ENCODE peak calls at places on chromosomes 4 and X, in four cellular contexts. G is HCT116, X is kidney epithelial cell, W is BJ. N is an unnamed sample.

GRCh38 chrX:5528057-5528456 is 700.6 kb downstream of the NLGN4X start:
- DNase-seq in X (no peak), G (no peak), W (no peak), N (no peak)

GRCh38 chr4:158934996-158935669 is 166.3 kb downstream of the FNIP2 start:
- DNase-seq in X (no peak), G (no peak), W (no peak), N (no peak)

GRCh38 chrX:68440940-68441339 is 7.6 kb upstream of the OPHN1 start:
- DNase-seq in G (no peak), W (no peak), X (no peak), N (peak; percentile 19)

GRCh38 chrX:147675819-147676218 is 235.9 kb upstream of the FMR1 start:
- DNase-seq in W (no peak), G (no peak), X (no peak), N (no peak)

GRCh38 chr4:154329268-154329858 is 162.2 kb downstream of the DCHS2 start:
- DNase-seq in W (no peak), G (no peak), X (no peak), N (no peak)

GRCh38 chrX:85065512-85066198 is 62.0 kb downstream of the APOOL start:
- DNase-seq in W (no peak), G (no peak), X (no peak), N (no peak)

GRCh38 chr4:100797356-100797755 is 279.5 kb upstream of the EMCN start:
- DNase-seq in W (no peak), G (no peak), X (no peak), N (no peak)

GRCh38 chr4:180363817-180364216 is 1879.4 kb upstream of the TENM3 start:
- DNase-seq in G (no peak), X (no peak), W (no peak), N (no peak)

GRCh38 chrX:120560842-120561633 is at the start of gene CUL4B:
- DNase-seq in G (peak; percentile 86), X (peak; percentile 57), W (peak; percentile 82), N (peak; percentile 89)

GRCh38 chr4:42646013-42646784 is 10.7 kb downstream of the ATP8A1 start:
- DNase-seq in G (no peak), W (no peak), X (no peak), N (no peak)

GRCh38 chr4:170080496-170080895 is 9.3 kb downstream of the AADAT start:
- DNase-seq in W (no peak), X (no peak), G (no peak), N (no peak)

GRCh38 chr4:41334182-41334581 is 77.5 kb downstream of the UCHL1 start:
- DNase-seq in W (no peak), X (no peak), G (no peak), N (no peak)

GRCh38 chrX:140467211-140467610 is 37.7 kb downstream of the SOX3 start:
- DNase-seq in X (no peak), W (no peak), G (no peak), N (no peak)

GRCh38 chrX:69535661-69536060 is 31.5 kb downstream of the NALF2 start:
- DNase-seq in G (no peak), W (no peak), X (no peak), N (no peak)

GRCh38 chr4:110009526-110009925 is 96.8 kb downstream of the EGF start:
- DNase-seq in W (no peak), G (no peak), X (no peak), N (no peak)

GRCh38 chr4:153576443-153576774 is 107.7 kb upstream of the TLR2 start:
- DNase-seq in W (no peak), X (no peak), G (no peak), N (no peak)

GRCh38 chr4:24559889-24560288 is 24.5 kb downstream of the DHX15 start:
- DNase-seq in G (no peak), X (no peak), W (no peak), N (no peak)

GRCh38 chrX:133415276-133416105 is at the start of gene GPC4:
- DNase-seq in X (no peak), W (no peak), G (peak; percentile 57), N (no peak)

GRCh38 chr4:52015366-52015765 is 4.8 kb downstream of the LRRC66 start:
- DNase-seq in X (no peak), G (no peak), W (no peak), N (no peak)

GRCh38 chr4:139898293-139898692 is 232.7 kb downstream of the MGST2 start:
- DNase-seq in G (no peak), X (no peak), W (no peak), N (no peak)

GRCh38 chr4:163161536-163162205 is 5.0 kb downstream of the NAF1 start:
- DNase-seq in X (peak; percentile 41), G (no peak), W (peak; percentile 12), N (no peak)

GRCh38 chr4:56226579-56226978 is 160.7 kb downstream of the AASDH start:
- DNase-seq in W (no peak), X (no peak), G (no peak), N (no peak)

GRCh38 chrX:37509349-37509748 is 62.1 kb upstream of the LANCL3 start:
- DNase-seq in G (no peak), X (no peak), W (no peak), N (no peak)

GRCh38 chr4:107734120-107734519 is 14.1 kb upstream of the PAPSS1 start:
- DNase-seq in X (no peak), W (no peak), G (no peak), N (no peak)

GRCh38 chr4:8188085-8188484 is 11.0 kb upstream of the SH3TC1 start:
- DNase-seq in G (no peak), X (no peak), W (no peak), N (no peak)

GRCh38 chr4:109041463-109041862 is 261.0 kb downstream of the COL25A1 start:
- DNase-seq in W (no peak), G (no peak), X (no peak), N (no peak)

GRCh38 chr4:121061215-121061614 is 11.1 kb downstream of the NDNF start:
- DNase-seq in G (no peak), X (no peak), W (no peak), N (no peak)

GRCh38 chrX:39967348-39967747 is 130.4 kb downstream of the BCOR start:
- DNase-seq in G (no peak), W (no peak), X (no peak), N (no peak)

GRCh38 chr4:121960801-121961200 is 8.9 kb upstream of the TRPC3 start:
- DNase-seq in W (no peak), G (no peak), X (no peak), N (no peak)

GRCh38 chr4:38195911-38196310 is 235.7 kb downstream of the PTTG2 start:
- DNase-seq in X (no peak), W (no peak), G (no peak), N (no peak)

GRCh38 chrX:149074429-149074828 is 430.7 kb downstream of the IDS start:
- DNase-seq in W (no peak), X (no peak), G (no peak), N (peak; percentile 5)

GRCh38 chrX:32530802-32531403 is 680.4 kb downstream of the DMD start:
- DNase-seq in G (no peak), X (peak; percentile 7), W (no peak), N (peak; percentile 5)

GRCh38 chr4:113292371-113293042 is 243.1 kb downstream of the ANK2 start:
- DNase-seq in G (no peak), W (no peak), X (no peak), N (no peak)

GRCh38 chr4:151658959-151659593 is 101.7 kb downstream of the GATB start:
- DNase-seq in W (peak; percentile 31), G (no peak), X (no peak), N (no peak)

GRCh38 chrX:150683112-150683511 is 10.1 kb upstream of the MTMR1 start:
- DNase-seq in W (no peak), G (no peak), X (no peak), N (no peak)

GRCh38 chrX:150688911-150689451 is 4.2 kb upstream of the MTMR1 start:
- DNase-seq in W (peak; percentile 78), X (peak; percentile 83), G (peak; percentile 28), N (peak; percentile 56)

GRCh38 chrX:150680974-150681373 is 12.2 kb upstream of the MTMR1 start:
- DNase-seq in X (no peak), G (peak; percentile 8), W (no peak), N (no peak)

DNA sequence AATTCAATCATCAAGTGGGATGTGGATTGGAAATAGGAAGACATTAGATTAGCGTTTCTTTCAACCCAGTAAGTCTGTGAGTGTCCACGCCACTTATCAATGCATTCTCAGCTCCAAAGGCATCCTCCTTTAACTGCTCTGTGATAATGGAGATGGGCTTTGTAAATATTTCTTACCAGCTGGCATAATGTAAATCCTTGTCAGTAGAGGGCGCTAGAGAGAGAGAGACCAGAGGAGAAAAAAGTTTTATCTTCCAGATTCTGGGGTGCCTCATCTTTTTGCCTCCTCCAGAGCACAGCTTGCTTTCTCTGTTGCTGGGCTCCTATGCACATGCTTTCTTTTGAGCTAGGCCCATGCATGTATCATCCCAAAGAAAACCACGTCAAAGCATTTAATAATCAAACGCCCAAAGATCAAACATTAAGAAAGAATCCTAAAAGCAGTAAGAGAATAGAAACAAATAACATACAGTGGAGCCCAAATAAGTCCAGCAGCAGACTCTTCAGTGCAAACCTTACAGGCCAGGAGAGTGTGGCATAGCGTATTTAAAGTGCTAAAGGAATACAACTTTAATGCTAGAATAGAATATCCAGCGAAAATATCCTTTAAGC is 9.6 kb upstream of the MTMR1 start:
- DNase-seq in X (no peak), W (no peak), G (peak; percentile 12), N (no peak)
- TF ChIP-seq CTCF in X (peak; percentile 44), W (peak; percentile 55), G (peak; percentile 55), N (peak; percentile 49)

GRCh38 chrX:56763556-56764152 is 34.6 kb downstream of the NBDY start:
- DNase-seq in W (no peak), G (no peak), X (no peak), N (peak; percentile 73)
- TF ChIP-seq CTCF in W (no peak), G (no peak), X (no peak), N (peak; percentile 52)

DNA sequence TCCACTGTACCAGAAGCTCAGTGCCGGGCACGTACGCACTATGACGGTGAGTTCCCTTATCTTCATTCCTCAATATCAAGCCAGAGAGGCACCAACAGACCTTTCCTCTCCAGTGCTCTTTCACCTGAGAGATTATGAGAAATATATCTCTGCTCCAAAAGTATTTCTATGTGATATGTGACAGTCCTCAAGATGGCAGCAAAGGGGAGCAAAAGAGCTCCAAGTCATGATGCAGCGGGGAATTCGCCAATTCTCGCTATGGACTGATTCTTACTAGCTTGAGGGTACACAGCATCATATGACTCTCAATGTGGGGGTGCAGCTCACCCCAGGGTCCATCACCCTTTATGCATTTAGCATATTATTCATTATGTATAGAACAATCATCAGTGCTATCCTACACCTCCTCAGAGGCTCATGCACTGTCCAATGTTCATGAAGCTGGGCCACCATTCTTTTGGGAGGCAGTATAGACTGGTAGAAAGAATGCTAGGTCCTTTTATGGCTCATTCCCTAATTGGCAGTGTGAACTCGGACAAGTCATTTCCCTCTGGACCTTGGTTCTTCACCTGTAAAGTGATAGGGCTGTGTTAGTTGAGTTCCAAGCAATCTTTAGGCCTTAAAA is 12.8 kb upstream of the IQSEC2 start:
- DNase-seq in X (no peak), W (no peak), G (no peak), N (no peak)
- TF ChIP-seq CTCF in X (peak; percentile 15), W (no peak), G (no peak), N (peak; percentile 5)

GRCh38 chr4:76784237-76784636 is 113.7 kb downstream of the SOWAHB start:
- DNase-seq in X (no peak), G (no peak), W (no peak), N (no peak)
- TF ChIP-seq CTCF in X (no peak), G (peak; percentile 7), W (peak; percentile 10), N (peak; percentile 1)

DNA sequence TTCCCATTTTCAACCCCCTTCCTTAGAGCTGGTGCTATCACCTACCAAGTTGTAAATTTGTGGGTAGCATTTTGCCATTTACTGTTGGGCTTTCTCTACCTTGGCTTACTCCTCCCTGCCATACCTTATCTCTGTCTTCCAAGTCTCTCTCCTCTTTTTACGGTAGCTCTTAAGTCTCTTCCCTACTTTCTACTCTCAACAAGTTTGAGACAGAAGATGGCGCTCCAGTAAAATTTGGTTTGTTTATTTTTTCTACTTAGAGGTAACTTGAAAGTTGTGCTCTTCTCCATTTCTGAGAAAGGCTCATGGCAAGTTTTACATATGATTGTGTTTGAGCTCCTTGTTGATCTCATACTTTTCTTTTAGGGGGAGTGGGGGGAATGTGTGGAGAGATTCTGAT is 1508.1 kb downstream of the TECRL start:
- DNase-seq in X (no peak), G (no peak), W (no peak), N (no peak)
- TF ChIP-seq CTCF in X (no peak), G (no peak), W (no peak), N (no peak)

N was measured in AG09319.